ENCODE peak calls at places on chromosomes 7 and 10, in five cellular contexts. V, I, L, X and K are unnamed samples.

GRCh38 chr10:28217848-28218247 is 85.0 kb downstream of the MPP7 start:
- DNase-seq in V (peak; percentile 59), I (no peak), L (peak; percentile 43), X (no peak), K (no peak)

GRCh38 chr10:45471531-45472310 is 97.7 kb downstream of the ALOX5 start:
- DNase-seq in V (no peak), I (no peak), L (no peak), X (no peak), K (no peak)

GRCh38 chr7:94906035-94906796 is 1.2 kb upstream of the PPP1R9A start:
- DNase-seq in V (no peak), I (no peak), L (peak; percentile 20), X (no peak), K (no peak)

GRCh38 chr10:100109670-100110069 is 28.0 kb upstream of the CPN1 start:
- DNase-seq in V (no peak), I (no peak), L (no peak), X (no peak), K (peak; percentile 21)

GRCh38 chr10:71397340-71398212 is 856 bp downstream of the CDH23 start:
- DNase-seq in V (no peak), I (peak; percentile 28), L (no peak), X (no peak), K (no peak)

GRCh38 chr10:122323941-122324675 is 50.4 kb upstream of the PLEKHA1 start:
- DNase-seq in V (no peak), I (no peak), L (no peak), X (no peak), K (no peak)

GRCh38 chr7:66423729-66424128 is 205.0 kb upstream of the KCTD7 start:
- DNase-seq in V (no peak), I (no peak), L (no peak), X (no peak), K (no peak)

GRCh38 chr10:92240289-92241157 is 50.4 kb downstream of the CPEB3 start:
- DNase-seq in V (no peak), I (peak; percentile 79), L (peak; percentile 82), X (peak; percentile 76), K (peak; percentile 84)

GRCh38 chr7:46812047-46812672 is 769.8 kb downstream of the TNS3 start:
- DNase-seq in V (no peak), I (no peak), L (peak; percentile 18), X (no peak), K (no peak)

GRCh38 chr10:4344544-4344994 is 481.4 kb upstream of the AKR1E2 start:
- DNase-seq in V (peak; percentile 97), I (peak; percentile 63), L (peak; percentile 98), X (peak; percentile 69), K (no peak)

GRCh38 chr7:2299131-2299829 is 15.0 kb downstream of the SNX8 start:
- DNase-seq in V (no peak), I (no peak), L (peak; percentile 83), X (no peak), K (peak; percentile 90)

GRCh38 chr7:1114505-1114904 is 26.6 kb downstream of the GPER1 start:
- DNase-seq in V (no peak), I (no peak), L (no peak), X (no peak), K (no peak)

GRCh38 chr7:76296743-76297740 is 5.4 kb upstream of the HSPB1 start:
- DNase-seq in V (no peak), I (no peak), L (peak; percentile 92), X (no peak), K (no peak)

GRCh38 chr10:114199239-114199638 is 20.1 kb downstream of the TDRD1 start:
- DNase-seq in V (no peak), I (no peak), L (no peak), X (no peak), K (no peak)

GRCh38 chr10:48885376-48885775 is 54.3 kb downstream of the LRRC18 start:
- DNase-seq in V (no peak), I (peak; percentile 24), L (no peak), X (peak; percentile 43), K (no peak)

GRCh38 chr7:73891178-73891885 is 30.4 kb downstream of the TMEM270 start:
- DNase-seq in V (no peak), I (no peak), L (no peak), X (peak; percentile 54), K (no peak)

GRCh38 chr10:11411926-11412545 is 199.4 kb downstream of the USP6NL start:
- DNase-seq in V (no peak), I (no peak), L (no peak), X (no peak), K (peak; percentile 25)

DNA sequence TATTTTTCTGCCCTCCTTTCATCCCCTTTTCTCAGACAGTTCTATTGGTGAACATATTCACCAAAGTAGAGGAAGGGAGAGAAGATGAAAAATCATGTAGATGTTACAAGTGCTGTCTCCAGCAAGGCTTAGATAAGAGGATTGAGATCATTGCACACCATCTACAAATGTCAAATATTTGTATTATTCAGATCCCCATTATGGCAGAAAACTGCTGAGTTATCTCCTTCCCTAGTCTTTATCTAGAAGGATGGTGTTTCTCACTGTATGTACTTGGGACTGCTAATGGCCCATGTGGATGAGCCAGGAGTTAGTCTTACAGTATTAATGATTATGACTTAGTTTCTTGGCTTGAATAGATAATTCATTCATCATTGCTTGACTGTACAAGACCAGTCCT is 147.2 kb upstream of the EEPD1 start:
- DNase-seq in V (no peak), I (no peak), L (no peak), X (no peak), K (no peak)
- H3K4me3 ChIP-seq in V (no peak overlapping the region), I (no peak overlapping the region), L (no peak overlapping the region), X (no peak overlapping the region), K (no peak overlapping the region)

GRCh38 chr7:80732635-80733034 is 94.2 kb downstream of the CD36 start:
- DNase-seq in V (no peak), I (no peak), L (no peak), X (no peak), K (peak; percentile 4)
- TF ChIP-seq CTCF in V (no peak), I (peak; percentile 8), L (peak; percentile 7), X (peak; percentile 33), K (peak; percentile 10)

DNA sequence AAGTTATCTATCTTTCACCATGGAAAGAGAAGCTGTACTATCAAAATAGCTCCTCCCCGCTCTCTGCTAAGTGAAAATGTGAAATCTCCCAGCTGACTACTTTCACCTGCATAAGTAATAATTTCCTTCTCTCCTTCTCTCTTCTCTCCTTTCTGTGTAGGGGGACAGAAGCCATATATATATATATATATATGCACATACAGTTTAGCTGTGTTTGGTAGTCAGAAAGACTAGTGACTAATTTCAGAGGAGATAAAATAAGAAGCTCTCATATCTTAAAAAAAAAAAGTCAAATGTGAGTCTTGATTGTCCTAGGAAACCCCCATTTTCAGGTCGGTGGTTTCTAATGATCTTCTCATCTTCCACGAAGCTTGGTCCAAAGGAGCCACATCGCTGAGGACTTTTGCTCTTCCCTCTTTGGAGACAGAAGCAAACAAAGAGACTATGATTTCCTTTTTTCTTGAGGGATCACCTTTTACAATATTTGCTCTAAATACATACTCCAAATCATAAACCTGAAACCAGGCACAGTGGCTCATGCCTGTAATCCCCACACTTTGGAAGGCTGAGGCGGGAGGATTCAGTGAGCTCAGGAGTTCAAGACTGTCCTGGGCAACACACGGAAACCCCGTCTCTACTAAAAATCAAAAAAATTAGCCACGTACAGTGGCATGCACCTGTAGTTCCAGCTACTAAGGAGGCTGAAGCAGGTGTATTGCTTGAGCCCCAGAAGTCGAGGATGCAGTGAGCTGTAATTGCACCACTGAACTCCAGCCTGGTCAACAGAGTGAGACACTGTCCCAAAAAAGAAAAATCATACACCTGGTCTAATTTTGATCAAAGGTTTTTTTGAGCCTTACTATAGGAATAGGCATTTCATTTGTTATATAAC is 30.8 kb upstream of the GDI2 start:
- DNase-seq in V (no peak), I (no peak), L (no peak), X (no peak), K (peak; percentile 51)
- H3K4me3 ChIP-seq in V (no peak overlapping the region), I (no peak overlapping the region), L (no peak overlapping the region), X (no peak overlapping the region), K (peak overlapping the region; percentile 22)

DNA sequence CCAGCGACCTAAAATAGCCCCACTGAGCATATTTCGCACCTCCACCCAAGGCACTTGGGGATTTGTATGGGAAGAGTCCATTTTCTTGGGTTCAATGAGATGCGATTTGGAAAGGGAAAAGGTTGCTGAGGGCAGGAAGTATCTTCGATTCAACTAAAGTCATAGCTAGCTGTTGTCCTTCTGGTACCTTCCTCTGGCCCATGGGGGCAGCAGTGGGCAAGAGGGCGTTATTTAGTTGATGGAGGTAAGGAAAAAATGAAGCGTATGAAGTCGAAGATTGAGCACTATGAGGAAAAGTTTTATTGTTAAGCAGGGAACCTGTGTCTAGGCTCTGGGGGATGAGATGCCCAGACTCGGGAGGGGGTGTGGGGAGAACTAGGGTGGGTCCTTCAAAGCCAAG is 135.4 kb downstream of the EVX1 start:
- DNase-seq in V (no peak), I (no peak), L (no peak), X (no peak), K (no peak)
- TF ChIP-seq CTCF in V (no peak), I (no peak), L (no peak), X (no peak), K (no peak)

GRCh38 chr10:649445-649797 is 40.0 kb downstream of the DIP2C start:
- DNase-seq in V (no peak), I (no peak), L (no peak), X (no peak), K (no peak)
- H3K4me3 ChIP-seq in V (no peak overlapping the region), I (no peak overlapping the region), L (no peak overlapping the region), X (no peak overlapping the region), K (no peak overlapping the region)

GRCh38 chr7:133139350-133139749 is 57.5 kb upstream of the CHCHD3 start:
- DNase-seq in V (peak; percentile 37), I (peak; percentile 68), L (peak; percentile 73), X (no peak), K (peak; percentile 2)
- TF ChIP-seq CTCF in V (peak; percentile 31), I (peak; percentile 54), L (peak; percentile 38), X (no peak), K (peak; percentile 10)